ENCODE peak calls at places on chromosome 1, in eight cellular contexts. J is stimulated activated CD4-positive, alpha-beta T cell treated with anti-CD3 and anti-CD28 coated beads, Interleukin-2, amount 100 ng/mL, for 24 hours; Z is HTR-8/SVneo; Y is stomach; L is H4; X is amniotic stem cell; O is activated CD8-positive, alpha-beta memory T cell treated with anti-CD3 and anti-CD28 coated beads for 24 hours; Q is brain microvascular endothelial cell. C is an unnamed sample.
A peak's percentile ranks its signal among the peaks of the same experiment; 100 is the strongest.

GRCh38 chr1:217431395-217431794 is 199.5 kb downstream of the GPATCH2 start:
- DNase-seq in J (no peak), Z (no peak), Y (no peak), L (no peak), X (no peak), O (no peak), Q (no peak), C (no peak)

GRCh38 chr1:152191260-152191659 is 32.2 kb upstream of the RPTN start:
- DNase-seq in J (no peak), Z (no peak), Y (no peak), L (no peak), X (no peak), O (no peak), Q (no peak), C (no peak)

GRCh38 chr1:181128592-181129497 is 40.3 kb downstream of the IER5 start:
- DNase-seq in J (no peak), Z (no peak), Y (no peak), L (no peak), X (no peak), O (no peak), Q (no peak), C (no peak)

GRCh38 chr1:215290018-215290417 is 207.5 kb downstream of the KCNK2 start:
- DNase-seq in J (no peak), Z (no peak), Y (no peak), L (no peak), X (no peak), O (no peak), Q (no peak), C (peak; percentile 27)

GRCh38 chr1:179183857-179184256 is 45.6 kb downstream of the ABL2 start:
- DNase-seq in J (no peak), Z (no peak), Y (no peak), L (no peak), X (no peak), O (no peak), Q (no peak), C (no peak)

GRCh38 chr1:119329521-119329920 is 39.1 kb upstream of the HAO2 start:
- DNase-seq in J (no peak), Z (no peak), Y (no peak), L (no peak), X (no peak), O (no peak), Q (no peak), C (no peak)

GRCh38 chr1:66048011-66048410 is 255.3 kb downstream of the PDE4B start:
- DNase-seq in J (no peak), Z (no peak), Y (no peak), L (no peak), X (no peak), O (no peak), Q (no peak), C (no peak)

GRCh38 chr1:85374160-85374559 is 90.8 kb downstream of the DDAH1 start:
- DNase-seq in J (no peak), Z (peak; percentile 15), Y (no peak), L (peak; percentile 25), X (no peak), O (no peak), Q (peak; percentile 74), C (peak; percentile 86)

GRCh38 chr1:99942723-99943122 is 27.1 kb upstream of the SLC35A3 start:
- DNase-seq in J (no peak), Z (no peak), Y (no peak), L (no peak), X (no peak), O (no peak), Q (no peak), C (no peak)

GRCh38 chr1:246724725-246725095 is 501 bp downstream of the SCCPDH start:
- DNase-seq in J (no peak), Z (peak; percentile 37), Y (no peak), L (no peak), X (no peak), O (no peak), Q (peak; percentile 26), C (no peak)

GRCh38 chr1:95916616-95917015 is 682.6 kb downstream of the RWDD3 start:
- DNase-seq in J (no peak), Z (no peak), Y (no peak), L (no peak), X (no peak), O (no peak), Q (no peak), C (no peak)

GRCh38 chr1:167671727-167672511 is 41.9 kb downstream of the RCSD1 start:
- DNase-seq in J (no peak), Z (no peak), Y (no peak), L (no peak), X (no peak), O (no peak), Q (no peak), C (no peak)

GRCh38 chr1:19347538-19348177 is 35.5 kb downstream of the SLC66A1 start:
- DNase-seq in J (no peak), Z (no peak), Y (peak; percentile 80), L (no peak), X (no peak), O (no peak), Q (no peak), C (no peak)

GRCh38 chr1:65267291-65268087 is 41.9 kb upstream of the DNAJC6 start:
- DNase-seq in J (no peak), Z (no peak), Y (no peak), L (no peak), X (no peak), O (no peak), Q (no peak), C (no peak)

GRCh38 chr1:45530632-45531135 is 9.0 kb upstream of the PRDX1 start:
- DNase-seq in J (no peak), Z (no peak), Y (no peak), L (no peak), X (no peak), O (no peak), Q (no peak), C (no peak)

GRCh38 chr1:233252436-233252835 is 43.1 kb downstream of the PCNX2 start:
- DNase-seq in J (no peak), Z (no peak), Y (no peak), L (no peak), X (no peak), O (no peak), Q (no peak), C (no peak)

GRCh38 chr1:168498159-168498609 is 45.6 kb downstream of the XCL2 start:
- DNase-seq in J (no peak), Z (no peak), Y (no peak), L (peak; percentile 54), X (no peak), O (no peak), Q (no peak), C (peak; percentile 6)

GRCh38 chr1:159916240-159917051 is 8.9 kb downstream of the TAGLN2 start:
- DNase-seq in J (no peak), Z (peak; percentile 72), Y (peak; percentile 60), L (peak; percentile 76), X (peak; percentile 87), O (no peak), Q (peak; percentile 89), C (peak; percentile 94)

GRCh38 chr1:185681034-185681633 is 53.1 kb upstream of the HMCN1 start:
- DNase-seq in J (no peak), Z (peak; percentile 40), Y (no peak), L (peak; percentile 38), X (peak; percentile 2), O (no peak), Q (peak; percentile 42), C (peak; percentile 29)

GRCh38 chr1:156104065-156104810 is 10.3 kb upstream of the LMNA start:
- DNase-seq in J (peak; percentile 51), Z (no peak), Y (peak; percentile 70), L (peak; percentile 78), X (peak; percentile 82), O (no peak), Q (peak; percentile 86), C (peak; percentile 93)

GRCh38 chr1:30853350-30853749 is 55.2 kb downstream of the SDC3 start:
- DNase-seq in J (no peak), Z (no peak), Y (no peak), L (no peak), X (no peak), O (no peak), Q (no peak), C (no peak)

GRCh38 chr1:66403031-66403731 is 130.8 kb upstream of the SGIP1 start:
- DNase-seq in J (no peak), Z (no peak), Y (no peak), L (no peak), X (no peak), O (no peak), Q (no peak), C (no peak)

GRCh38 chr1:206796984-206797402 is 24.7 kb upstream of the IL10 start:
- DNase-seq in J (no peak), Z (no peak), Y (no peak), L (no peak), X (no peak), O (no peak), Q (no peak), C (no peak)

GRCh38 chr1:230772457-230773395 is 25.5 kb downstream of the CAPN9 start:
- DNase-seq in J (no peak), Z (peak; percentile 43), Y (peak; percentile 48), L (peak; percentile 43), X (no peak), O (no peak), Q (peak; percentile 59), C (peak; percentile 66)

GRCh38 chr1:230350208-230350921 is 75.8 kb downstream of the PGBD5 start:
- DNase-seq in J (no peak), Z (peak; percentile 53), Y (no peak), L (peak; percentile 40), X (no peak), O (no peak), Q (no peak), C (no peak)

GRCh38 chr1:11653616-11654570 is at the start of gene FBXO2:
- DNase-seq in J (no peak), Z (no peak), Y (peak; percentile 71), L (no peak), X (no peak), O (no peak), Q (no peak), C (no peak)

GRCh38 chr1:99808391-99809115 is 41.6 kb upstream of the AGL start:
- DNase-seq in J (peak; percentile 29), Z (peak; percentile 57), Y (no peak), L (peak; percentile 91), X (peak; percentile 86), O (no peak), Q (peak; percentile 88), C (peak; percentile 92)

GRCh38 chr1:10939654-10940450 is 72.6 kb upstream of the TARDBP start:
- DNase-seq in J (peak; percentile 63), Z (no peak), Y (no peak), L (peak; percentile 62), X (no peak), O (peak; percentile 83), Q (no peak), C (no peak)

GRCh38 chr1:57422271-57423134 is 1.4 kb downstream of the DAB1 start:
- DNase-seq in J (no peak), Z (no peak), Y (no peak), L (no peak), X (no peak), O (no peak), Q (peak; percentile 2), C (no peak)

C was measured in HFFc6.